ENCODE peak calls at places on chromosomes 7 and 10, in six cellular contexts. I, C, L, B, M and H are unnamed samples.

GRCh38 chr7:106487892-106488291 is 173.1 kb downstream of the CCDC71L start:
- DNase-seq in I (no peak), C (no peak), L (no peak), B (no peak), M (no peak), H (no peak)

GRCh38 chr10:48634984-48635557 is 30.2 kb upstream of the ARHGAP22 start:
- DNase-seq in I (no peak), C (peak; percentile 71), L (peak; percentile 48), B (no peak), M (no peak), H (no peak)

GRCh38 chr10:126391162-126391880 is 3.0 kb upstream of the ADAM12 start:
- DNase-seq in I (peak; percentile 25), C (no peak), L (no peak), B (no peak), M (peak; percentile 21), H (no peak)

GRCh38 chr10:80090120-80090519 is 11.7 kb downstream of the TMEM254 start:
- DNase-seq in I (no peak), C (no peak), L (no peak), B (no peak), M (no peak), H (no peak)

GRCh38 chr10:90125966-90126600 is 424.7 kb downstream of the KIF20B start:
- DNase-seq in I (no peak), C (no peak), L (no peak), B (no peak), M (no peak), H (no peak)

GRCh38 chr10:122333037-122333436 is 41.5 kb upstream of the PLEKHA1 start:
- DNase-seq in I (no peak), C (peak; percentile 15), L (no peak), B (no peak), M (no peak), H (no peak)

GRCh38 chr7:56048245-56048644 is 3.0 kb downstream of the PSPH start:
- DNase-seq in I (no peak), C (no peak), L (no peak), B (no peak), M (no peak), H (no peak)

GRCh38 chr10:33703897-33704825 is 369.7 kb upstream of the NRP1 start:
- DNase-seq in I (no peak), C (no peak), L (no peak), B (no peak), M (no peak), H (no peak)

GRCh38 chr10:33249659-33250058 is 84.8 kb downstream of the NRP1 start:
- DNase-seq in I (no peak), C (no peak), L (no peak), B (no peak), M (no peak), H (no peak)

GRCh38 chr7:108239501-108240225 is 109.5 kb upstream of the LAMB4 start:
- DNase-seq in I (no peak), C (no peak), L (no peak), B (peak; percentile 22), M (no peak), H (no peak)

GRCh38 chr10:100872034-100872791 is 40.5 kb upstream of the SLF2 start:
- DNase-seq in I (no peak), C (no peak), L (no peak), B (peak; percentile 86), M (peak; percentile 68), H (no peak)

GRCh38 chr10:30447125-30447799 is 13.3 kb downstream of the MAP3K8 start:
- DNase-seq in I (no peak), C (no peak), L (no peak), B (no peak), M (no peak), H (no peak)

GRCh38 chr10:97320480-97321031 is 1.5 kb downstream of the FRAT1 start:
- DNase-seq in I (peak; percentile 40), C (no peak), L (peak; percentile 67), B (peak; percentile 32), M (no peak), H (no peak)

GRCh38 chr7:297611-298374 is 7.8 kb downstream of the FOXL3 start:
- DNase-seq in I (no peak), C (no peak), L (peak; percentile 39), B (no peak), M (no peak), H (no peak)

GRCh38 chr10:97278491-97278989 is 13.9 kb downstream of the ARHGAP19 start:
- DNase-seq in I (no peak), C (no peak), L (no peak), B (peak; percentile 57), M (peak; percentile 72), H (peak; percentile 49)

GRCh38 chr7:65216469-65216868 is 157.2 kb upstream of the ZNF92 start:
- DNase-seq in I (peak; percentile 59), C (no peak), L (no peak), B (peak; percentile 89), M (peak; percentile 84), H (peak; percentile 59)

GRCh38 chr10:52923520-52923919 is 150.9 kb upstream of the MBL2 start:
- DNase-seq in I (no peak), C (no peak), L (no peak), B (peak; percentile 79), M (no peak), H (no peak)

GRCh38 chr10:50593523-50593922 is 30.2 kb downstream of the SGMS1 start:
- DNase-seq in I (no peak), C (no peak), L (no peak), B (no peak), M (no peak), H (no peak)

GRCh38 chr10:31020128-31020527 is 11.5 kb downstream of the ZNF438 start:
- DNase-seq in I (no peak), C (no peak), L (no peak), B (no peak), M (no peak), H (no peak)

GRCh38 chr7:438361-438760 is 81.3 kb downstream of the PDGFA start:
- DNase-seq in I (no peak), C (no peak), L (no peak), B (no peak), M (no peak), H (no peak)

GRCh38 chr7:16712916-16713315 is 40.6 kb upstream of the TSPAN13 start:
- DNase-seq in I (no peak), C (no peak), L (no peak), B (no peak), M (no peak), H (no peak)

GRCh38 chr10:109823196-109823595 is 100.1 kb downstream of the XPNPEP1 start:
- DNase-seq in I (no peak), C (no peak), L (no peak), B (no peak), M (no peak), H (no peak)

GRCh38 chr7:102310414-102310815 is 23.7 kb downstream of the SH2B2 start:
- DNase-seq in I (no peak), C (no peak), L (no peak), B (no peak), M (no peak), H (no peak)

GRCh38 chr7:120586561-120586960 is 271.4 kb downstream of the TSPAN12 start:
- DNase-seq in I (no peak), C (no peak), L (no peak), B (no peak), M (no peak), H (no peak)

GRCh38 chr10:122461729-122462532 is 578 bp downstream of the HTRA1 start:
- DNase-seq in I (peak; percentile 33), C (no peak), L (peak; percentile 74), B (peak; percentile 51), M (peak; percentile 60), H (no peak)

GRCh38 chr10:131982185-131982756 is 548 bp upstream of the BNIP3 start:
- DNase-seq in I (no peak), C (no peak), L (no peak), B (no peak), M (no peak), H (no peak)

GRCh38 chr7:84372712-84373111 is 178.1 kb upstream of the SEMA3A start:
- DNase-seq in I (no peak), C (no peak), L (no peak), B (no peak), M (no peak), H (no peak)

GRCh38 chr7:100493476-100494264 is 9.9 kb downstream of the NYAP1 start:
- DNase-seq in I (peak; percentile 39), C (no peak), L (no peak), B (peak; percentile 75), M (peak; percentile 64), H (no peak)

GRCh38 chr10:113920819-113921345 is 66.4 kb downstream of the NHLRC2 start:
- DNase-seq in I (no peak), C (no peak), L (no peak), B (no peak), M (no peak), H (no peak)

GRCh38 chr10:116690356-116691078 is 51.8 kb downstream of the HSPA12A start:
- DNase-seq in I (peak; percentile 63), C (no peak), L (peak; percentile 76), B (peak; percentile 69), M (peak; percentile 40), H (no peak)
- TF ChIP-seq CTCF in I (peak; percentile 19), C (peak; percentile 61), L (peak; percentile 60), B (peak; percentile 61), M (peak; percentile 42), H (no peak)

DNA sequence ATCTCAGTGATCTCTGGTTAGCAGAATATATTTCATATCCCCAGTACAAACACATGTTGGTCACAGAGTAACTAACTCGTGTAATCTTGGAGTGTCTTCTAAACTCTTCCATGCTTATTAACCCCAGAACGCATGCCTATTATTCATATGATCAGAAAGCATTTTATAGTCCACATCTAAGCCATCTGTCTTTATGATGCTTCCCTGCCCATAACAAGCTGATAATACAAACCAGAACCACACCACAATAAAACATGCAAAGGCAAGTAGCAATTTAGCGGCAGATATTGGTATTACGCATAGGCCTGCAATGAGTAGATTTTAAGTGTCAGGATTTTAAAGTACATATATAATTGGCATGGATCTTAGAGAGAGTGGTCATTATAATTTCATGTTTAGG is 120.0 kb upstream of the PRKCQ start:
- DNase-seq in I (no peak), C (no peak), L (no peak), B (no peak), M (no peak), H (no peak)
- TF ChIP-seq CTCF in I (no peak), C (no peak), L (no peak), B (no peak), M (no peak), H (no peak)

GRCh38 chr10:35640951-35641429 is 1.1 kb downstream of the FZD8 start:
- DNase-seq in I (peak; percentile 73), C (peak; percentile 92), L (peak; percentile 83), B (peak; percentile 83), M (peak; percentile 85), H (peak; percentile 82)

GRCh38 chr10:35641430-35642015 is 573 bp downstream of the FZD8 start:
- DNase-seq in I (peak; percentile 25), C (no peak), L (no peak), B (peak; percentile 54), M (peak; percentile 65), H (no peak)

GRCh38 chr10:35639651-35640311 is 2.3 kb downstream of the FZD8 start:
- DNase-seq in I (peak; percentile 20), C (no peak), L (peak; percentile 69), B (peak; percentile 70), M (peak; percentile 59), H (no peak)

GRCh38 chr10:35639021-35639521 is 3.0 kb downstream of the FZD8 start:
- DNase-seq in I (no peak), C (no peak), L (no peak), B (peak; percentile 90), M (peak; percentile 13), H (no peak)

GRCh38 chr10:35640474-35640873 is 1.6 kb downstream of the FZD8 start:
- DNase-seq in I (peak; percentile 70), C (peak; percentile 88), L (peak; percentile 80), B (peak; percentile 83), M (peak; percentile 87), H (peak; percentile 43)
- TF ChIP-seq CTCF in I (peak; percentile 7), C (peak; percentile 61), L (peak; percentile 70), B (no peak), M (peak; percentile 52), H (peak; percentile 90)

GRCh38 chr7:73738612-73739386 is at the start of gene ABHD11:
- DNase-seq in I (peak; percentile 99), C (peak; percentile 99), L (peak; percentile 99), B (peak; percentile 97), M (peak; percentile 99), H (peak; percentile 93)
- TF ChIP-seq CTCF in I (no peak), C (no peak), L (no peak), B (no peak), M (no peak), H (peak; percentile 3)